ENCODE peak calls at places on chromosomes 1 and 21, in five cellular contexts. O is lung, J is SJSA1, T is small intestine, P is IMR-90. S is an unnamed sample. For H3K4me1, the result is how much of the 10 kb centered on the place peaks cover.

GRCh38 chr1:224498574-224499170 is 64.1 kb upstream of the WDR26 start:
- DNase-seq in T (no peak), J (no peak), O (no peak), P (peak), S (no peak)

GRCh38 chr1:233097546-233098254 is 147.3 kb downstream of the NTPCR start:
- DNase-seq in P (peak), J (no peak), T (no peak), O (no peak), S (no peak)

GRCh38 chr1:84969489-84970250 is 27.2 kb downstream of the MCOLN2 start:
- DNase-seq in P (no peak), T (no peak), J (no peak), O (no peak), S (no peak)

GRCh38 chr1:20343149-20343936 is 52.7 kb downstream of the VWA5B1 start:
- DNase-seq in O (no peak), P (no peak), J (no peak), T (no peak), S (no peak)

GRCh38 chr21:15908187-15908586 is 178.4 kb downstream of the USP25 start:
- DNase-seq in P (peak), O (no peak), T (no peak), J (no peak), S (no peak)

GRCh38 chr1:243639027-243639658 is 210.9 kb downstream of the AKT3 start:
- DNase-seq in T (no peak), O (no peak), P (no peak), J (no peak), S (no peak)

GRCh38 chr1:30320581-30320890 is 402.8 kb downstream of the MATN1 start:
- DNase-seq in T (no peak), J (no peak), O (no peak), P (no peak), S (no peak)

GRCh38 chr1:5943373-5944068 is 48.7 kb downstream of the NPHP4 start:
- DNase-seq in O (no peak), P (no peak), T (no peak), J (no peak), S (no peak)

GRCh38 chr21:45358711-45359310 is 46.2 kb upstream of the COL18A1 start:
- DNase-seq in J (no peak), T (no peak), O (no peak), P (no peak), S (no peak)

GRCh38 chr1:152185544-152186391 is 26.7 kb upstream of the RPTN start:
- DNase-seq in T (peak), P (peak), O (no peak), J (peak), S (no peak)

DNA sequence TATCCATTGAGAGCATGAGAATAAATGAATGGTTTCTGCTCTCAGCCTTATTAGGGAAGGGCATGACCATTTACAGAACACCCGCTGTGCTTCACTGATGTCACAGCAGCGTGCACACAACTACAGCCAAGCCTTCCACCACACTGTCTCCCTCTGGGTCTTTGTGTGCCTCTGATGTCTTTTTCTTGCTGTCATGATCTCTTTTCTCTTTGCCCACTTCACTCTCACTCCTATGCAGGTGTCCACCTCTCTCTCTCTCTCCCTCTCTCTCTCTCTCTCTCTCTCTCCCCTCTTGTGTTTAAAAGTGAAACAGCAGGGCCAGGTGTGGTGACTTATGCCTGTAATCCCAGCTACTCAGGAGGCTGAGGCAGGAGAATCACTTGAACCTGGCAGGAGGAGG is 232.5 kb upstream of the JUN start:
- DNase-seq in J (peak), T (no peak), O (no peak), P (no peak), S (no peak)
- H3K4me1 ChIP-seq in J (half or more), T (under half), O (under half), P (under half), S (under half)

DNA sequence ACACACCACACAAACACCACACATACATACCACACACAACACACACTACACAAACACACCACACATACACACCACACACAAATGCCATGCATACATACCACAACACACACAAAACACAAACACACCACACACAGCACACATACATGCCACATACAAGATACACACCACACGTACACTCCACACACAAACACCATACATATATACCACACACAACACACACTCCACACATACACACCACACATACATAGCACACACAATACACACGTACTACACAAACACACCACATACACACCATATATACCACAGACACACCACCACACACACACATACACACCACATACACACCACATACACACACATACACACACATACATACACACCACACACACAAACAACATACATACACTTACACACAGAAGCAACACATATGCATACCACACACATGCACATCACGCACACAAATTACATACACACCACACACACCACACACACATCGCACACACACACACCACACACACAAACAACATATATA is 1.1 kb upstream of the RAB7B start:
- DNase-seq in J (no peak), T (no peak), P (no peak), O (no peak), S (no peak)
- H3K4me3 ChIP-seq in J (no peak), T (no peak), P (no peak), O (no peak), S (no peak)

DNA sequence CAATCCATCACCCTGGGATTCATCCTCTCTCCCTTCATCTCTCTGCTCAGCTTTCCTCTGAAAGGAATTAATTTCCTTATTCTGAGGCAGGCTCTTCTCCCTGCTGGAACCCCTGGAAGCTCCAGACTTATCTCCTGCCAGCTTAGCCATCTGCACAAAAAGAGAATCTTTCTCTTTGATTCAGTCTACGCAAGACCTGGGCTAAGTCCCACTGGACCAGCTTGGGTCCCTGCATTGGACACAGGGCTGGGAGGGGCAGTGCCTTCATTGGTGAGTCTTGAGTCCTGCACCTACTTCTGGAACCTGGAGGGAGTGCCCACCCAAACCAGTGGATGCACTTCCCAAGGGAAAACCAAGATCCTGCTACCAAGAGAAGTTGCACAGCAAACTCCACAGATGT is 271.7 kb upstream of the CSF3R start:
- DNase-seq in J (no peak), O (no peak), P (no peak), T (no peak), S (no peak)
- H3K4me1 ChIP-seq in J (under half), O (under half), P (under half), T (under half), S (under half)

DNA sequence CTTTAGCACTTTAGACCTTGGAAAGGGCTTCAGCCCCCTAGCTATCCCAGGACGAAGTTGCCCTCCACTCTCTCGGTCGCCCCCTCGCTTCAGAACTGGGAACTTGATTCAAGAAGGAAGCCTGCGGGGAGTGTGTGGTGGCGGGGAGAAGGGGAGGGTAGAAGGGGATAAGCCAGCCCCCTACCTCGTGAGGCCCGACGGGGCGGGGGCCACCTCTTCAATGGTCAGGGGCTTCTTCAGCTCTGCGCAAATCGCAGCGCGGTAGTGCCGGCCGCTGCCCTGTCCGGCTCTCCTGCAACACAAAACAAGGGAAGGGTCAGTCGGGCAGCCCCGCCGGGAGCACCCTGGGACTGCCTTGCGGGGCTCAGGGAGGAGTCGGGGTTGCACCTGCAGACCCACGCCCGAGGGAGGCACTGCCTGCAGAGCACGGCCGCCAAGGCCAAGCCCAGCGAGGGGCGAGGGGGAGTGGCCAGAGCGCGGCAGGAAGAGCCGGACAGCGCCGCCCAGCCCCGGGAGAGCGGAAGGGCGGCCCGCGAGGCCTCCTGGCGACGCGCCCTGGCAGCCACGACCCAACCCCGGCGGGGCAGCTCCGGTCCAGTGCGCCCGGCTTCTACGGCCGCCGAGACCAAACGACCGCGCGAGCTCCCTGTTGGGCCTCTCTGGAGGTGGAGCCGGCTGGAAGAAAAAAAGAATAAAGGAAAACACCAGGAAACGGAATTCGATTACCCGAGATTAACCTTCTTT is 56.2 kb upstream of the RASAL2 start:
- DNase-seq in P (peak), J (no peak), O (peak), T (peak), S (peak)
- H3K4me3 ChIP-seq in P (peak), J (peak), O (peak), T (peak), S (peak)

DNA sequence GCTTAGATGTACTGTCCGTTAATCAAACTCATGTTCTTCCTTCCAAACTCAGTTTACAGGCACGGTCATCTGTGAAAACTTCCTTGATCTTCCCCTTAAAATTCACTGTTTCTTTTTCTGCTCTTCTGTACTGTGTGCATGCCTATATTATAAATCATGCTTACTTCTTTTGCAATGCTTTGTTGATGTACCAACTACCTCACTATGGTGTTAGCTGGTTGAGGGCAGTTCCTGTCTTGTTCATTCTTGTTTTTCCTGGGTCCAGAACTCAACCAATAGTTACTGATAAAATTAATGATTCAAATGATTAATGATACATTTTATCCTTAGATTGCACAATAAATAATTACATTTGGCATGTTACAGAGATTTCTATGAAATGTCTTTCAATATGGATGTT is 163.8 kb downstream of the CHRM3 start:
- DNase-seq in O (no peak), P (no peak), T (no peak), J (no peak), S (no peak)
- H3K4me1 ChIP-seq in O (under half), P (under half), T (under half), J (under half), S (under half)

GRCh38 chr1:214187152-214187900 is 93.6 kb upstream of the SMYD2 start:
- DNase-seq in J (peak), P (no peak), T (no peak), O (no peak), S (no peak)
- H3K4me3 ChIP-seq in J (no peak), P (peak), T (no peak), O (no peak), S (peak)

S was measured in tibial artery.